ENCODE peak calls at places on chromosomes 4 and X, in eight cellular contexts. Z, R, Y, V, G, T, E and U are unnamed samples.

GRCh38 chrX:149541521-149542047 is 772 bp downstream of the EOLA1 start:
- DNase-seq in Z (no peak), R (no peak), Y (no peak), V (peak), G (no peak), T (no peak), E (no peak), U (no peak)

GRCh38 chr4:74423101-74423500 is 21.8 kb upstream of the AREG start:
- DNase-seq in Z (no peak), R (no peak), Y (peak), V (peak), G (no peak), T (peak), E (peak), U (peak)

GRCh38 chr4:173538148-173538902 is 8.3 kb upstream of the HAND2 start:
- DNase-seq in Z (no peak), R (no peak), Y (peak), V (no peak), G (peak), T (no peak), E (no peak), U (no peak)

GRCh38 chr4:11427201-11427996 is 1.3 kb downstream of the HS3ST1 start:
- DNase-seq in Z (no peak), R (no peak), Y (no peak), V (no peak), G (no peak), T (no peak), E (no peak), U (no peak)

GRCh38 chr4:123449780-123450179 is 53.2 kb downstream of the SPRY1 start:
- DNase-seq in Z (peak), R (peak), Y (peak), V (peak), G (no peak), T (no peak), E (peak), U (peak)

GRCh38 chrX:118218079-118218478 is 101.5 kb upstream of the KLHL13 start:
- DNase-seq in Z (no peak), R (no peak), Y (no peak), V (no peak), G (no peak), T (no peak), E (no peak), U (no peak)

GRCh38 chrX:92209936-92210335 is 430.8 kb downstream of the PCDH11X start:
- DNase-seq in Z (no peak), R (no peak), Y (no peak), V (no peak), G (no peak), T (no peak), E (no peak), U (no peak)

GRCh38 chrX:1899841-1900240 is 285.0 kb downstream of the ASMT start:
- DNase-seq in Z (no peak), R (no peak), Y (no peak), V (no peak), G (no peak), T (no peak), E (no peak), U (no peak)

GRCh38 chrX:43953218-43953617 is 20.0 kb downstream of the NDP start:
- DNase-seq in Z (peak), R (peak), Y (peak), V (no peak), G (no peak), T (no peak), E (no peak), U (peak)

GRCh38 chr4:73859614-73860088 is 6.6 kb downstream of the PF4V1 start:
- DNase-seq in Z (peak), R (no peak), Y (no peak), V (peak), G (no peak), T (no peak), E (no peak), U (peak)

GRCh38 chrX:39309721-39310152 is 508.5 kb downstream of the MID1IP1 start:
- DNase-seq in Z (peak), R (no peak), Y (no peak), V (peak), G (no peak), T (no peak), E (peak), U (no peak)